ENCODE peak calls at places on chromosomes 7 and 10, in six cellular contexts. E is HCT116, P is GM12878, B is K562, R is H1, N is HepG2. I is an unnamed sample.

GRCh38 chr10:70931168-70931805 is 42.9 kb upstream of the PCBD1 start:
- DNase-seq in R (no peak), N (no peak), B (no peak), E (no peak), P (no peak), I (no peak)

GRCh38 chr10:51910189-51910588 is 210.8 kb upstream of the CSTF2T start:
- DNase-seq in R (peak), N (no peak), B (no peak), E (no peak), P (no peak), I (peak)

GRCh38 chr10:124318811-124319210 is 99.9 kb downstream of the OAT start:
- DNase-seq in N (no peak), B (no peak), E (no peak), R (no peak), P (no peak), I (no peak)

GRCh38 chr10:103619424-103620356 is 126.2 kb downstream of the NEURL1 start:
- DNase-seq in E (no peak), B (peak), P (no peak), R (no peak), N (no peak), I (no peak)

GRCh38 chr10:60663850-60664249 is 114.4 kb upstream of the CDK1 start:
- DNase-seq in N (peak), P (no peak), E (no peak), R (no peak), B (peak), I (no peak)

GRCh38 chr10:86648706-86649426 is 5.5 kb upstream of the OPN4 start:
- DNase-seq in P (no peak), N (no peak), B (no peak), R (no peak), E (no peak), I (no peak)

GRCh38 chr7:108603922-108604684 is 34.4 kb downstream of the DNAJB9 start:
- DNase-seq in P (no peak), N (no peak), B (no peak), R (no peak), E (no peak), I (no peak)

GRCh38 chr7:44980393-44981034 is 1.7 kb upstream of the MYO1G start:
- DNase-seq in R (no peak), E (no peak), P (peak), N (no peak), B (no peak), I (no peak)

GRCh38 chr10:18689498-18689897 is 30.3 kb downstream of the ARL5B start:
- DNase-seq in R (no peak), B (peak), N (peak), P (no peak), E (no peak), I (no peak)

GRCh38 chr7:24337180-24337579 is 53.2 kb downstream of the NPY start:
- DNase-seq in B (no peak), R (peak), E (no peak), P (no peak), N (no peak), I (peak)

GRCh38 chr10:71266147-71266917 is 52.7 kb upstream of the SLC29A3 start:
- DNase-seq in B (peak), E (no peak), R (no peak), N (peak), P (no peak), I (no peak)

GRCh38 chr7:107632466-107632865 is 28.2 kb upstream of the SLC26A4 start:
- DNase-seq in E (no peak), R (no peak), B (no peak), N (no peak), P (no peak), I (no peak)

GRCh38 chr10:5779753-5780152 is 33.5 kb downstream of the GDI2 start:
- DNase-seq in E (no peak), N (no peak), P (no peak), R (no peak), B (no peak), I (no peak)

GRCh38 chr10:11245510-11245909 is 227.8 kb downstream of the CELF2 start:
- DNase-seq in B (peak), R (no peak), E (no peak), N (no peak), P (peak), I (no peak)

GRCh38 chr7:118368958-118369357 is 144.5 kb downstream of the ANKRD7 start:
- DNase-seq in B (no peak), E (no peak), R (no peak), N (no peak), P (no peak), I (no peak)

GRCh38 chr7:10706875-10707493 is 266.7 kb upstream of the PHF14 start:
- DNase-seq in B (no peak), E (no peak), P (peak), N (no peak), R (no peak), I (no peak)

GRCh38 chr7:124155400-124156022 is 122.6 kb upstream of the TMEM229A start:
- DNase-seq in R (no peak), N (peak), E (peak), B (peak), P (no peak), I (no peak)

DNA sequence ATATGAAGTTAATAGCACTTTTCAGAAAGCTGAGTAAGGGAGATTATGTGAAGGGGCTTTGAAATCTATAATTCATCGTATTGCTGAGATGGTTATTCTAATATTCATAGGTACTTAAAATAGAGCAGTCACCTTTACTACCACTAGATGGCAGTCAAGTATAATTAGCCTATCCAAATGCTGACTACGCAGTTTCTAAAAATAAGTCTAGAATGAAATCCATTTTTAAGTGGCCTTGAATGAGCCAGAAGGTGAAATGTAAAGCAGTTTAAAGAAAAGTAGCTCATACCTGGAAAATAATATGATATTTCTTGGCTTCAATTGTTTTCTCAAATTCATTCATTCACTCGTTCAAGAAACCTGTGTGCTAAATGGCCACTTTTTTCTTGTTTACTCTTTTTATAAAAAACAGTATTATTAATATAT is 1277.1 kb downstream of the GATA3 start:
- DNase-seq in P (no peak), N (peak), E (peak), R (no peak), B (peak), I (peak)
- TF ChIP-seq ZNF274 in P (no peak), N (no peak), E (no peak), R (no peak), B (no peak), I (no peak)

DNA sequence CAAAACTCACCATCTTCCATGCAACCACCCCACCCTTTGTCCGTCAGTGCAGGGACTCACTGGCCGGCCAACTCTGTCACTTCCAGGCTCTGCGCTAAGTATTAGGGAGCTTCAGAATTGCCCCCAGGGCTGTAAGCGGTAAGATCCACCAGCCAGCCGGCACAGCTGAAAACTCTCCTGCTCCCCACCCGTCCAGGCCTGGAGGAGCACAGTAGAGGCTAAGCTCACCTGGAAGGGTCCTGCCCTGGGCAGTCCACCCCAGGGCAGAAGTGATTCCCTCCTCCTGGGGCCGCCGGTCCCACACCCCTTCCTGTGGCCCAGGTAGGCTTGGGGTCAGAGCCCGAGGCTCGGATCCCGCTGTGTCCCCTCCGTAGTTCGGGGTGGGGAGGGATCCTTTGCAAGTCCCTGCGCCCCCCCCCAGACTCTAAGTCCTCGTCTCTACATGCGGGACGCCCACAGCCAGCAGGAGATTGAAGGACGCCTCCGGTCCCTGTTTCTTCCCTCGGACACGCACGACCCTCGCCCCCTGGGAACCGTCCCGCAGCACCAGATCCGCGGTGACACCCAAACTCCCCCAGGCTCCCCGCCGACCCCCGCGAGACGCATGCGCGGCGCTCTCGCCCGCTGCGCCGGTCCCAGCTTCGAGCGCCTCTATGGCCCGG is 138.9 kb downstream of the ARHGAP22 start:
- DNase-seq in N (no peak), B (no peak), E (no peak), P (no peak), R (no peak), I (no peak)
- TF ChIP-seq ZNF274 in N (no peak), B (no peak), E (no peak), P (no peak), R (no peak), I (no peak)

GRCh38 chr10:44675086-44675874 is 235.9 kb upstream of the TMEM72 start:
- DNase-seq in B (no peak), N (no peak), E (no peak), R (no peak), P (no peak), I (no peak)

GRCh38 chr10:44674536-44674935 is 236.6 kb upstream of the TMEM72 start:
- DNase-seq in B (no peak), R (no peak), N (no peak), E (no peak), P (no peak), I (no peak)

GRCh38 chr10:44668336-44668735 is 242.8 kb upstream of the TMEM72 start:
- DNase-seq in E (no peak), R (no peak), N (no peak), P (no peak), B (no peak), I (no peak)

GRCh38 chr10:44671321-44671720 is 239.8 kb upstream of the TMEM72 start:
- DNase-seq in P (no peak), B (no peak), N (no peak), E (no peak), R (no peak), I (no peak)

DNA sequence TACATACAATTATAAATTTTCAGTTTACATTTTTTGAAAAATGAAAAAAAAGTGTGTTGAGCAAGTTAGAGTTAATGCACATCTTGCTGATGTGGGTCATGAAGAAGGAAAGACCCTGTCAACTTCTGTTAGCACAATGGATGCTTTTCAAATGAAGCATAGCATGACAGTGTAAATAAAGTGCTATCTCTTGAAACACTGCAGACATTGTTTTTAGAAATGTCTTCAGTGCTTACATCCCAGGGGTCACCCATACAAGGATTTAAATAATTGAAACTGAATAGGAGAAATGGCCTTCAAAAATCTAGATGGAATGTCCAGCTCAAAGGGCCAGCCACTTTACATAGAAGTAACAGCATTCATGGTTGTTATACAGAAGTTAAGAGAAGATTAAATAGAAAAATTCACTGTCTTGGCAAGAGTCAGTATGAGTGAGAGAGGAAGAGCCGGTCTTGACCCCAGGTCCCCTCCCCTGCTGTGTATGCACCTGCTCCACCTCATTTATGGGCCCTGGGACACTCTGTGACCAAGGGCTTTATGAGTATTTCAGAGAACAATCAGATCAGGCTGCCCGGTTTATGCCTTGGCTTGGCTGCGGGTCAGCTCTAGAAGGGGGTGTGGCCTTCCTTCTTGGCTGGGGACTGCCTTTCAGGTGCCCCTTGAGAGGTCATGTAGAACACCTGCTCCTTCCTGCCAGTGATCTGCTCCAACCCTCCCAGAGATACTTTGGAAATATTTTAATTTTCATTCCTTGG is 237.7 kb upstream of the TMEM72 start:
- DNase-seq in R (no peak), N (peak), P (no peak), E (no peak), B (no peak), I (no peak)
- TF ChIP-seq ZNF274 in R (no peak), N (no peak), P (no peak), E (no peak), B (no peak), I (no peak)

DNA sequence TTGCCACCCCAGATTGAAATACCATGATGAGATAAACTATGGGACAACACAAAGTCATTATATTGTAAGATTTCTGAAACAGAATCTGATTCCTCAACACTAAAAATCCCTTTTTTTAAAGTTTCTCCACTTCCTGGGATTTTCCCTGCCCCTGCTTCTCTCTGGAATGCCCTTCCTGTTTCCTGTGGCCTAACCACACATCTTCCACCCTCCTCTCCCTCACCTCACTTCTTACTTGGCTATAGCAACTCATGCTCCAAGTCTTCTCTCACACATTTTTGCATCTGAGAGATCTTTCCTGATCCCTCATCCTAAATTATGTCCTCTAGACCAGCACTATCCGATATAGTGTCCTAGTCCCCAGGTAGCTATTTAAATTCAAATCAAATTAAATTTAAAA is 4.1 kb upstream of the RELN start:
- DNase-seq in P (no peak), N (no peak), E (no peak), R (no peak), B (no peak), I (no peak)
- TF ChIP-seq ZNF274 in P (no peak), N (no peak), E (no peak), R (no peak), B (no peak), I (no peak)

DNA sequence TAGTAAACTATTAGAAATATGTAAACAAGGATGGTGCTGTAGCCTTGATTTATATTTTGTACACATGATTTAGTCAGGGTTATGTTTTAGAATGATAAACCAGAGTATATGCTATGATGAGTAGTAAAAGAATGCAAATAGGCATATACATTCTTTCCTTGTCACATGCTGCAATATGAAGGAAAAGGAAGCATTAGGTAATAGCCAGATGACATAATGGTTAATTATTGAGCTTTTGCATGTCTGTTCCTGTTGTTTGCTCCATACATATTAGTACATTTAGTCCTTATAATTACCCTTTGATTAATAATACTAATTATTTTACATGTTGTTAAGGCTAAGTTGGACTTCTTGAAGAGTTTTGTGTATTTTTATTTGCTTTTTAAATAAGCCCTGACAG is 68.2 kb downstream of the PHTF2 start:
- DNase-seq in R (no peak), E (no peak), P (no peak), N (peak), B (no peak), I (no peak)
- TF ChIP-seq ZNF274 in R (no peak), E (no peak), P (no peak), N (no peak), B (no peak), I (no peak)